ENCODE peak calls at places on chromosomes 1 and 21, in seven cellular contexts. I is NCI-H446 treated with DMSO at 0.1 percent for 48 hours, U is NCI-H2107, G is activated gamma-delta T cell treated with Interleukin-2 at 50 U/mL for 16 hours, N is nucleus accumbens, Q is cardiac muscle cell, O is H9. M is an unnamed sample.

GRCh38 chr1:232435746-232436145 is 194.2 kb downstream of the SIPA1L2 start:
- DNase-seq in I (no peak), U (no peak), G (no peak), N (no peak), Q (no peak), O (no peak), M (no peak)

GRCh38 chr1:11753555-11754208 is 8.3 kb upstream of the C1orf167 start:
- DNase-seq in I (no peak), U (no peak), G (no peak), N (no peak), Q (peak), O (no peak), M (peak)

GRCh38 chr1:197464039-197464438 is 196.0 kb downstream of the CRB1 start:
- DNase-seq in I (peak), U (no peak), G (no peak), N (no peak), Q (no peak), O (no peak), M (peak)

GRCh38 chr1:174040387-174040786 is 18.2 kb upstream of the RC3H1 start:
- DNase-seq in I (peak), U (peak), G (no peak), N (no peak), Q (no peak), O (no peak), M (no peak)

GRCh38 chr1:44037154-44037553 is 5.9 kb upstream of the SLC6A9 start:
- DNase-seq in I (peak), U (no peak), G (no peak), N (no peak), Q (peak), O (no peak), M (no peak)

GRCh38 chr1:59290173-59290954 is 6.5 kb upstream of the FGGY start:
- DNase-seq in I (no peak), U (peak), G (no peak), N (no peak), Q (peak), O (peak), M (peak)

GRCh38 chr21:45618846-45619485 is 24.6 kb upstream of the PCBP3 start:
- DNase-seq in I (no peak), U (no peak), G (no peak), N (no peak), Q (no peak), O (peak), M (no peak)

GRCh38 chr1:21539933-21540332 is 30.7 kb downstream of the ALPL start:
- DNase-seq in I (peak), U (no peak), G (no peak), N (no peak), Q (no peak), O (peak), M (peak)

GRCh38 chr1:154992721-154993571 is 440 bp upstream of the LENEP start:
- DNase-seq in I (no peak), U (no peak), G (no peak), N (no peak), Q (no peak), O (peak), M (no peak)

GRCh38 chr1:232452137-232452536 is 177.8 kb downstream of the SIPA1L2 start:
- DNase-seq in I (no peak), U (no peak), G (no peak), N (no peak), Q (no peak), O (no peak), M (no peak)

GRCh38 chr1:53942149-53942957 is 3.1 kb downstream of the IFT25 start:
- DNase-seq in I (no peak), U (no peak), G (no peak), N (no peak), Q (no peak), O (no peak), M (no peak)

GRCh38 chr21:42097860-42098259 is 26.7 kb downstream of the UMODL1 start:
- DNase-seq in I (peak), U (no peak), G (no peak), N (no peak), Q (no peak), O (no peak), M (no peak)

GRCh38 chr1:215526147-215526845 is 40.8 kb upstream of the KCTD3 start:
- DNase-seq in I (peak), U (peak), G (no peak), N (no peak), Q (peak), O (no peak), M (peak)

M was measured in neural progenitor cell.